ENCODE peak calls at places on chromosomes 11 and 22, in four cellular contexts. D, Q, S and E are unnamed samples.

GRCh38 chr11:57649826-57650738 is at the start of gene YPEL4:
- DNase-seq in D (no peak), Q (peak), S (peak), E (peak)

GRCh38 chr11:120259988-120260565 is 20.1 kb downstream of the POU2F3 start:
- DNase-seq in D (no peak), S (no peak), Q (no peak), E (no peak)

GRCh38 chr11:70423523-70424505 is 25.5 kb downstream of the CTTN start:
- DNase-seq in D (peak), Q (peak), S (no peak), E (peak)

GRCh38 chr11:128095459-128096096 is 491.8 kb downstream of the ETS1 start:
- DNase-seq in Q (peak), D (no peak), S (no peak), E (no peak)

GRCh38 chr11:122486793-122487495 is 168.6 kb upstream of the UBASH3B start:
- DNase-seq in S (peak), D (no peak), Q (peak), E (no peak)

GRCh38 chr11:29564501-29564900 is 452.3 kb downstream of the KCNA4 start:
- DNase-seq in D (no peak), Q (no peak), S (no peak), E (no peak)

GRCh38 chr11:116529681-116530080 is 243.1 kb downstream of the BUD13 start:
- DNase-seq in D (no peak), S (no peak), Q (no peak), E (no peak)

GRCh38 chr11:61771995-61772455 is 19.6 kb downstream of the MYRF start:
- DNase-seq in Q (no peak), D (no peak), S (no peak), E (no peak)

GRCh38 chr11:60718524-60719316 is 5.8 kb upstream of the MS4A18 start:
- DNase-seq in Q (no peak), D (no peak), S (no peak), E (no peak)

GRCh38 chr22:35781898-35782297 is 64.2 kb downstream of the APOL5 start:
- DNase-seq in Q (no peak), D (no peak), S (no peak), E (no peak)

GRCh38 chr22:34808618-34809017 is 257.3 kb upstream of the ISX start:
- DNase-seq in D (no peak), Q (no peak), S (no peak), E (no peak)

GRCh38 chr11:17906436-17906835 is 106.4 kb downstream of the SERGEF start:
- DNase-seq in S (peak), D (no peak), Q (peak), E (peak)

GRCh38 chr22:16568425-16568758 is 24.2 kb downstream of the CCT8L2 start:
- DNase-seq in D (no peak), Q (no peak), S (no peak), E (no peak)

GRCh38 chr11:75468534-75469340 is 35.7 kb upstream of the KLHL35 start:
- DNase-seq in D (no peak), S (no peak), Q (no peak), E (peak)
- TF ChIP-seq RNF2 in D (no peak), S (no peak), Q (no peak), E (no peak)

DNA sequence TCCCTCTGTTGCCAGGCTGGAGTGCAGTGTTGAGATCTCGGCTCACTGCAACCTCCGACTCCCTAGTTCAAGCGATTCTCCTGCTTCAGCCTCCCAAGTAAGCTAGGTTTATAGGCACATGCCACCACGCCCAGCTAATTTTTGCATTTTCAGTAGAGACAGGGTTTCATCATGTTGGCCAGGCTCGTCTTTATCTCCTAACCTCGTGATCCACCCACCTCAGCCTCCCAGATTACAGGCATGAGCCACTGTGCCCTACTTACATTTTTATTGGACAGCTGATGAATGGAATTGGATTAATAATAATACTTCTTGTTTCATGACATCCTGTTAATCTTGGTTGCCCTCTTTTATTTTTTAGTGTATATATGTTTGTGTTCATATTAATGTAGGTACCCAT is 3.0 kb upstream of the MRGPRD start:
- DNase-seq in Q (no peak), D (no peak), S (no peak), E (no peak)
- TF ChIP-seq RNF2 in Q (no peak), D (no peak), S (no peak), E (no peak)

DNA sequence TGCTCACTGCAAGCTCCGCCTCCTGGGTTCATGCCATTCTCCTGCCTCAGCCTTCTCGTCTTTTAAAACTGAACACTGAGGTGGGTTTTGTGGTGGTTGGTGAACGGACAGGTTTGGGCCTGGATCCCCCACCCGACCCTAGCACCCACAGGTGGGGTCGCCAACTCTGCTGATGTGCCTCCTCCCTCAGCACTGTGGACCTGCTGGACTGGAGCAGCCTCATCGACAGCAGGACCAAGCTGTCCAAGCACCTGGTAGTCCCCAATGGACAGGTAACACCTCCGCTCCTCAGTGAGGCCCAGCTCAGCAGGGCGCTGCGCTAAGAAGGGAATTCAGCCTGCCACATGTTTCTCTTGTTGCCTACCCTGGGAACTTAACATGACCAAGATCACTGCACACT is 15.2 kb downstream of the DGCR6L start:
- DNase-seq in D (no peak), Q (no peak), S (no peak), E (no peak)
- TF ChIP-seq RNF2 in D (no peak), Q (no peak), S (no peak), E (no peak)

GRCh38 chr22:37454857-37455686 is 27.8 kb upstream of the ELFN2 start:
- DNase-seq in Q (peak), S (no peak), D (peak), E (peak)

GRCh38 chr22:37456351-37456750 is 29.1 kb upstream of the ELFN2 start:
- DNase-seq in Q (no peak), S (no peak), D (no peak), E (no peak)

GRCh38 chr22:37455896-37456295 is 28.6 kb upstream of the ELFN2 start:
- DNase-seq in S (no peak), Q (no peak), D (no peak), E (no peak)

GRCh38 chr22:37459211-37459610 is 27.0 kb downstream of the MFNG start:
- DNase-seq in Q (no peak), D (no peak), S (no peak), E (no peak)

DNA sequence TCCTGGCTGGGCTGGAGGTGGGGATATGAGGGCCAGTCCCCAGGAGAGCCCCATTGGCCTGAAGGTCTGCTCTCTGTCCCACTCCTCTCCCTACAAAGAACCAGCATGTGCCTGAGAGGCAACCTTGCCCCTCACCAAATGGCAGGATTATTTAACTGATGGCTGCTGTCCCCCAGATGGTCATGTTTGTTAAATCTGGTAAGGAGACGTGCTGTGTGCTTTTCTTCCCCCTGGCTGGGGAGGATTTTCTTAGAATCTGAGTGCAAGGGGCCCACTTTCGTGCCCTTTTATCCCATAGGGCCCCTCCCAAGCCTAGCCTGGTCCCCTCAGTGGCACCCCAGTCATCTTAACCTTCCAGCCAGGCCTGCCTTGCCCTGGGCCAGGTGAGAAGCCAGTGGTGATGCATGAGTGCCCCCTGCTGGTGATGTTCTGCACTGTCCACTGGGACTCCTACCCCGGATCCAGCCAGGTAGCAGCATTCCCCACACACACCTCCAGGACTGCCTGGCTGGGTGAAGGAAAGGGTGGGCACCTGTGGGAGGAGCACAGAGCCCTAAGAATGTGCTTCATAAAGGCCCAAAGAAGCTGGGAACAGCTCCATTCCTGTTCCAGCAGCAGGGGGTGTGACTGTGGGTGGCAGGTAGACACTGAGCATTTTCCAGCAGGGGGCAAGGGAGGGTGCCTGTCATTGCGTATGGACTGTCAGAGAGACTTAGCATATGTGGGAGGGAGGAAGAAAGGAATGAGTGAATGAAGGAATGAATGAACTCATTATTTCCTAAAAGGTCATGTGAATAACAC is 28.9 kb downstream of the MFNG start:
- DNase-seq in Q (peak), S (peak), D (peak), E (peak)
- TF ChIP-seq RNF2 in Q (no peak), S (no peak), D (no peak), E (no peak)

GRCh38 chr11:35033011-35033410 is 106.0 kb upstream of the CD44 start:
- DNase-seq in D (no peak), S (no peak), Q (no peak), E (no peak)

GRCh38 chr11:35034401-35034800 is 104.6 kb upstream of the CD44 start:
- DNase-seq in Q (no peak), D (no peak), S (no peak), E (no peak)

GRCh38 chr11:35031869-35032268 is 107.1 kb upstream of the CD44 start:
- DNase-seq in Q (no peak), D (no peak), S (no peak), E (no peak)

GRCh38 chr11:35030716-35031213 is 108.2 kb upstream of the CD44 start:
- DNase-seq in D (no peak), S (no peak), Q (peak), E (peak)

GRCh38 chr11:35029979-35030378 is 109.0 kb upstream of the CD44 start:
- DNase-seq in D (no peak), Q (peak), S (no peak), E (peak)
- TF ChIP-seq RNF2 in D (no peak), Q (no peak), S (no peak), E (no peak)

GRCh38 chr11:11351042-11351586 is 1.9 kb downstream of the CSNK2A3 start:
- DNase-seq in S (no peak), D (no peak), Q (no peak), E (no peak)

GRCh38 chr11:11356842-11357241 is 3.8 kb upstream of the CSNK2A3 start:
- DNase-seq in S (no peak), D (no peak), Q (no peak), E (no peak)
- TF ChIP-seq RNF2 in S (no peak), D (no peak), Q (no peak), E (no peak)

GRCh38 chr11:10518891-10519290 is 22.1 kb downstream of the RNF141 start:
- DNase-seq in D (no peak), Q (no peak), S (no peak), E (no peak)

GRCh38 chr11:10520562-10520961 is 20.4 kb downstream of the RNF141 start:
- DNase-seq in S (no peak), D (no peak), Q (no peak), E (no peak)

GRCh38 chr11:10518123-10518522 is 22.9 kb downstream of the RNF141 start:
- DNase-seq in Q (no peak), D (no peak), S (no peak), E (no peak)

GRCh38 chr11:10522276-10522675 is 18.7 kb downstream of the RNF141 start:
- DNase-seq in D (no peak), S (no peak), Q (no peak), E (no peak)

GRCh38 chr11:10519630-10520029 is 21.4 kb downstream of the RNF141 start:
- DNase-seq in D (no peak), S (no peak), Q (no peak), E (no peak)
- TF ChIP-seq RNF2 in D (no peak), S (no peak), Q (no peak), E (no peak)

GRCh38 chr22:30828187-30829155 is 133.8 kb downstream of the OSBP2 start:
- DNase-seq in S (peak), D (no peak), Q (no peak), E (no peak)
- TF ChIP-seq RNF2 in S (no peak), D (no peak), Q (no peak), E (no peak)

GRCh38 chr22:42301742-42302102 is 31.3 kb upstream of the TCF20 start:
- DNase-seq in Q (no peak), S (no peak), D (no peak), E (no peak)

GRCh38 chr22:42301072-42301741 is 30.8 kb upstream of the TCF20 start:
- DNase-seq in D (no peak), S (no peak), Q (no peak), E (no peak)

GRCh38 chr22:42298746-42299145 is 28.3 kb upstream of the TCF20 start:
- DNase-seq in Q (no peak), D (no peak), S (no peak), E (no peak)

GRCh38 chr22:42299586-42300285 is 29.3 kb upstream of the TCF20 start:
- DNase-seq in Q (no peak), D (no peak), S (no peak), E (peak)

DNA sequence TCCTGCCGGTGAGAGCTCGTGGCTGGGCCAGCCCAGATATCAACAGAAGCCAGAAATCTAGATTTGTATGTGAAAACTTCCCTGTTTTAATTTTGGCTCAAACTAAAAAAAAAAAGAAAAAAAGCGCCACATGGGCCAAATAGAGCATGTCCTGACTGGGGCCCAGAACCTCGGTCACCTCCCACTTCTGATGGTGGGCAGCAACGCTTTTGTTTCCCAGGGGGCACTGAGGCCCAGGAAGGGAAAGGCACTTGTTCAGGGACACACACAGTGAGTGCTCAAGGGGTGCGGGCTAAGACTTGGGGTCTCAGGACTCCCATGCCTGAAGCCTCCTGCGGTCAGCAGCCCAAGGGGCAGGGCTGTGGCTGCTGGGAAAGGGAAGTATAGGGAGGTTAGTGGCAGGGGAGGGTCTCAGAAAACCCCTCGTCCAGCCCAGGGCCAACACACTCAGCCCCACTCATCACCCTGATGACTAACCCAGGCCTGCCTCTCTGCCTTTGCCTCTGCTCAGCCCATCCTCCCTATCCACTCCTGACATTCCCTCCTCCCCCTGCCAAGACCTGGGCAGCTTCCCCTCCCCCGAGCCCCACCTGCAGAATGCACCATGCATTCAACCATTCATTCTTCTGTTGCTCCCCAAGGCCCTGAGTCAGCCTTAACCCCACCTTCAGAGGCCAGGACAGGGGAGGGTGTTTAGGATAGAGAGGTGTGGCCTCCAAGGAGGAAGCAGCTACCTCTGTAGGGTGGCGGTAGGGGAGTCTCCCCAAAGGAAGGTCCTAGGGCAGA is 30.0 kb upstream of the TCF20 start:
- DNase-seq in Q (no peak), S (no peak), D (no peak), E (peak)
- TF ChIP-seq RNF2 in Q (no peak), S (no peak), D (no peak), E (no peak)

DNA sequence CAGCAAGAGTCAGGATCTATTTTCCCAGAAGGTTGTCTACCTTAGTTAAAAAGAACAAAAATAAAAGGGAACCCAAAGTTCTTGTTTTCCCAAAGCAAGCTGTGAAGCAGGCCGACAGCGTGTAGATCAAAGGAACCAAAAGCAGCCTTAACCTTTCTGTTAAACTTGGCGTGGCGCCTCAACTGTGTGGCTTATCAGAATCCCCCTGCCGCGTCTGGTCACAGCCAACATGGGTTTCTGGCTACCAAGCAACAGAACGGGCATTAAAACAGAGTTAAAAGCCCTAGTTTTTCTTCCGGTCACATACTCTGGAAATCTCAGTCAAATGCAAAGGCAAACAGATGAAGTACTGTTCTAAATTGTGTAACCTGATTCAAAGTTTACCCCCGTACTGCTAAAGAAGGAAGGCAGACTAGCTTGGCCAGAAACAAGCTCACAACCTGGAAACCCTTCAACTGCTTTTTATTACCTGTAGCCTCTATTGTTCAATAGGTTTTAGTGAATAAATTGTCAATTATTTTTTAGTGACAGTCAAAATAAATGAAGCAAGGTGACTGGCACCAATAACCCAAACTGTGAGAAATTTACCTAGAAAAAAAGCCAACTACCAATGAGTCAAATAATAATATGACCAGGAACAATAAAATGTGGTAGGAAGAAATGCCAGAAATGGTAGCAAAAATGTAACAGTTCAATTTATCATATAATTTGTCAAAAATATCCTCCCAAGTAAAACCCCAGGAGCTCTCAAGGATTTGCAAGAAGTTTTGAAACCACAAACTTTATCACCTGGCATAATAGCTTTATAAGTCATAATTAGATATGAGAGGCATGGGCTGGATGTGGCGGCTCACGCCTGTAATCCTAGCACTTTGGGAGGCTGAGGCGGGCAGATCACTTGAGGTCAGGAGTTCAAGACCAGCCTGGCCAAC is 21.4 kb downstream of the CHKA start:
- DNase-seq in Q (no peak), S (no peak), D (peak), E (peak)
- TF ChIP-seq RNF2 in Q (no peak), S (no peak), D (no peak), E (no peak)